ENCODE peak calls at places on chromosomes 6 and 20, in five cellular contexts. One of them, this sample, is unnamed.
A peak's percentile ranks its signal among the peaks of the same experiment; 100 is the strongest.

GRCh38 chr6:145904391-145904790 is 59.8 kb downstream of the SHPRH start:
- DNase-seq in HepG2: no peak
- DNase-seq in H1: no peak
- DNase-seq in SK-N-SH: no peak
- DNase-seq in K562: no peak
- DNase-seq in this sample: no peak

GRCh38 chr6:107612762-107613415 is 123.0 kb downstream of the SOBP start:
- DNase-seq in H1: no peak
- DNase-seq in K562: no peak
- DNase-seq in SK-N-SH: no peak
- DNase-seq in HepG2: no peak
- DNase-seq in this sample: no peak

GRCh38 chr20:39935921-39936320 is 753.1 kb downstream of the MAFB start:
- DNase-seq in HepG2: no peak
- DNase-seq in SK-N-SH: no peak
- DNase-seq in K562: no peak
- DNase-seq in H1: no peak
- DNase-seq in this sample: no peak

GRCh38 chr6:125913864-125914351 is 42.7 kb upstream of the HINT3 start:
- DNase-seq in HepG2: no peak
- DNase-seq in H1: no peak
- DNase-seq in K562: no peak
- DNase-seq in SK-N-SH: no peak
- DNase-seq in this sample: no peak

GRCh38 chr6:159646731-159647130 is 46.3 kb downstream of the SOD2 start:
- DNase-seq in K562: no peak
- DNase-seq in H1: no peak
- DNase-seq in SK-N-SH: no peak
- DNase-seq in HepG2: no peak
- DNase-seq in this sample: no peak

GRCh38 chr6:11805259-11806053 is 26.9 kb upstream of the ADTRP start:
- DNase-seq in HepG2: no peak
- DNase-seq in K562: peak; percentile 84
- DNase-seq in H1: peak; percentile 43
- DNase-seq in SK-N-SH: no peak
- DNase-seq in this sample: no peak

GRCh38 chr6:10411131-10411914 is 3.6 kb downstream of the TFAP2A start:
- DNase-seq in HepG2: no peak
- DNase-seq in K562: no peak
- DNase-seq in SK-N-SH: no peak
- DNase-seq in H1: no peak
- DNase-seq in this sample: no peak

GRCh38 chr6:165744515-165745228 is 81.6 kb upstream of the PDE10A start:
- DNase-seq in K562: no peak
- DNase-seq in SK-N-SH: no peak
- DNase-seq in H1: no peak
- DNase-seq in HepG2: no peak
- DNase-seq in this sample: no peak

GRCh38 chr20:62780204-62780603 is 16.1 kb upstream of the MRGBP start:
- DNase-seq in HepG2: no peak
- DNase-seq in H1: no peak
- DNase-seq in SK-N-SH: no peak
- DNase-seq in K562: no peak
- DNase-seq in this sample: no peak

GRCh38 chr20:10856237-10856636 is 182.4 kb upstream of the JAG1 start:
- DNase-seq in HepG2: peak; percentile 51
- DNase-seq in H1: no peak
- DNase-seq in SK-N-SH: no peak
- DNase-seq in K562: no peak
- DNase-seq in this sample: no peak

GRCh38 chr6:163520956-163521355 is 106.4 kb downstream of the QKI start:
- DNase-seq in HepG2: no peak
- DNase-seq in SK-N-SH: no peak
- DNase-seq in K562: no peak
- DNase-seq in H1: no peak
- DNase-seq in this sample: no peak

GRCh38 chr20:58086763-58087566 is 141.5 kb downstream of the ANKRD60 start:
- DNase-seq in H1: no peak
- DNase-seq in HepG2: peak; percentile 51
- DNase-seq in SK-N-SH: peak; percentile 76
- DNase-seq in K562: peak; percentile 54
- DNase-seq in this sample: no peak

GRCh38 chr20:42082611-42083010 is 464.4 kb upstream of the CHD6 start:
- DNase-seq in SK-N-SH: peak; percentile 81
- DNase-seq in H1: no peak
- DNase-seq in HepG2: no peak
- DNase-seq in K562: peak; percentile 15
- DNase-seq in this sample: no peak

GRCh38 chr6:82571431-82571830 is 207.8 kb downstream of the TPBG start:
- DNase-seq in HepG2: no peak
- DNase-seq in SK-N-SH: no peak
- DNase-seq in H1: no peak
- DNase-seq in K562: no peak
- DNase-seq in this sample: no peak

GRCh38 chr20:64146936-64147451 is 17.3 kb upstream of the MYT1 start:
- DNase-seq in H1: no peak
- DNase-seq in K562: no peak
- DNase-seq in HepG2: no peak
- DNase-seq in SK-N-SH: no peak
- DNase-seq in this sample: no peak

GRCh38 chr6:14146459-14147096 is 29.0 kb downstream of the CD83 start:
- DNase-seq in HepG2: no peak
- DNase-seq in K562: no peak
- DNase-seq in H1: no peak
- DNase-seq in SK-N-SH: no peak
- DNase-seq in this sample: no peak

GRCh38 chr6:71349976-71350615 is 61.5 kb downstream of the OGFRL1 start:
- DNase-seq in SK-N-SH: no peak
- DNase-seq in H1: no peak
- DNase-seq in HepG2: no peak
- DNase-seq in K562: no peak
- DNase-seq in this sample: no peak

GRCh38 chr20:6698056-6698455 is 69.4 kb upstream of the BMP2 start:
- DNase-seq in H1: peak; percentile 43
- DNase-seq in HepG2: peak; percentile 66
- DNase-seq in K562: no peak
- DNase-seq in SK-N-SH: no peak
- DNase-seq in this sample: no peak

GRCh38 chr6:43757966-43758616 is 11.9 kb upstream of the VEGFA start:
- DNase-seq in SK-N-SH: no peak
- DNase-seq in K562: no peak
- DNase-seq in HepG2: no peak
- DNase-seq in H1: no peak
- DNase-seq in this sample: no peak

GRCh38 chr6:35298625-35299140 is 1.1 kb downstream of the DEF6 start:
- DNase-seq in HepG2: no peak
- DNase-seq in SK-N-SH: no peak
- DNase-seq in K562: no peak
- DNase-seq in H1: no peak
- DNase-seq in this sample: peak; percentile 44

GRCh38 chr6:87436435-87436834 is 28.7 kb downstream of the CFAP206 start:
- DNase-seq in H1: peak; percentile 38
- DNase-seq in HepG2: peak; percentile 55
- DNase-seq in SK-N-SH: no peak
- DNase-seq in K562: peak; percentile 71
- DNase-seq in this sample: peak; percentile 51

DNA sequence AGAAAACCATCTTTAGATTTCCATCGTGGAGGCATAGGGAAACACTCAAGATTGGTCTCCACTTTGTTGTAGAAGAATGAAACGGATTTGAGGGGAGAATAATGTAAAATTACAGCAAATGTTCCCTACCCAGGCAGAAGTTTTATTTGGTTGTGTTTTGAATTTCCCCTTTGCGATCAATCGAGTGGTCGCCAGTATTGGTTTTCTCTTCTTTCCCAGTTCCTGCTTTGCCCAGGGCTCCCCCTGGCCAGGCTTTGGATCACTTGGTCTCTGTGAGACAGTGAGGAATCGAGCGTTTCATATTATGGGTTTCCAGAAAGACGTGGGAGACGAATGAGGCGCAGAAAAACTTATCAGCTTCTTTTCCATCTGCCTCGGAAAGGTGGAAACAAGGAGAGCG is 7.3 kb upstream of the TBX18 start:
- DNase-seq in H1: no peak
- DNase-seq in SK-N-SH: no peak
- DNase-seq in HepG2: no peak
- DNase-seq in K562: no peak
- DNase-seq in this sample: no peak
- H3K27me3 ChIP-seq in H1: peaks cover 99% of the 10 kb centered on the region
- H3K27me3 ChIP-seq in SK-N-SH: peaks cover 89% of the 10 kb centered on the region
- H3K27me3 ChIP-seq in HepG2: peaks cover 2% of the 10 kb centered on the region
- H3K27me3 ChIP-seq in K562: no peaks in the 10 kb centered on the region
- H3K27me3 ChIP-seq in this sample: peaks cover 79% of the 10 kb centered on the region

GRCh38 chr6:37111156-37111461 is 58.8 kb upstream of the PIM1 start:
- DNase-seq in SK-N-SH: no peak
- DNase-seq in K562: no peak
- DNase-seq in H1: no peak
- DNase-seq in HepG2: no peak
- DNase-seq in this sample: no peak

GRCh38 chr6:37106554-37106953 is 63.4 kb upstream of the PIM1 start:
- DNase-seq in H1: no peak
- DNase-seq in K562: no peak
- DNase-seq in HepG2: no peak
- DNase-seq in SK-N-SH: no peak
- DNase-seq in this sample: no peak

GRCh38 chr6:37106982-37107453 is 62.9 kb upstream of the PIM1 start:
- DNase-seq in SK-N-SH: no peak
- DNase-seq in K562: peak; percentile 32
- DNase-seq in HepG2: peak; percentile 88
- DNase-seq in H1: no peak
- DNase-seq in this sample: no peak

GRCh38 chr6:37110455-37111155 is 59.3 kb upstream of the PIM1 start:
- DNase-seq in SK-N-SH: peak; percentile 44
- DNase-seq in K562: no peak
- DNase-seq in H1: no peak
- DNase-seq in HepG2: peak; percentile 96
- DNase-seq in this sample: no peak

DNA sequence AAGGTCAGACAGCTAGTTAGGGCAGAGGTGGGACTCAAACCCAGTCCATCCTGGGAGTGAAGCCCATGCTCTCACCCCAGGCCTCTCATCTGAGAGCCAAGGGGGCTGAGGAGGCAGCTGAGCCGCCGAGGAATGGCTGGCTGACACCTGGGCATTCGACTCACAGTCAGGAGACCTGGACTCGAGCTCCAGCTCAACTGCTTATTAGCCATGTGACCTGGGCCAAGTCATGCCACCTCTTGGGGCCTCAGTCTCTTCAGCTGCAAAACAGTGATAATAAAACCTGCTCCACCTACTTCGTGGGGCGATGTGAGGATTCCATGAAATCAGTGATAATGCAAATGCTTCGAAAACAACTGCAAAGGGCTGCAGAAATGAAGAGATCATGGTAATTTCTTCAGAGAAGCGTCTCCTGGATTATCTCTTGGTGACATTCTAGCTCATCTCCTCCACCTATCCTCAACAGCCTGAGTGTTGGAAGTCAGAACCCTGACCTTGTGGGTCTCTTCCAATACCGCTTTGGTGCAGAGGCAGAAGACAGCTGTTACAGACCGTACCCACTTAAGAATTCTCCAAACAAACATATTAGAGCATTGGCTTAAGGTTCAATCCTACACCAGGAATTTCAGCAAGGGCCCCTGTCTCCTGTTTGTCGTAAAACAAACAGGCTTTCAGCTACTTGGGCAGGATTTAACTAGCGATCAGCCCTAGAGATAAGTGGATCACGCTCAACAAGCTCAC is 60.1 kb upstream of the PIM1 start:
- DNase-seq in H1: no peak
- DNase-seq in HepG2: peak; percentile 78
- DNase-seq in SK-N-SH: no peak
- DNase-seq in K562: peak; percentile 91
- DNase-seq in this sample: no peak
- TF ChIP-seq GABPA in H1: no peak
- TF ChIP-seq GABPA in HepG2: no peak
- TF ChIP-seq GABPA in SK-N-SH: no peak
- TF ChIP-seq GABPA in K562: no peak
- TF ChIP-seq GABPA in this sample: no peak

GRCh38 chr6:106005013-106005412 is 81.1 kb upstream of the PRDM1 start:
- DNase-seq in SK-N-SH: no peak
- DNase-seq in HepG2: no peak
- DNase-seq in H1: no peak
- DNase-seq in K562: no peak
- DNase-seq in this sample: no peak

GRCh38 chr6:106000935-106001334 is 85.2 kb upstream of the PRDM1 start:
- DNase-seq in HepG2: no peak
- DNase-seq in H1: no peak
- DNase-seq in SK-N-SH: no peak
- DNase-seq in K562: no peak
- DNase-seq in this sample: no peak

GRCh38 chr6:106005954-106006353 is 80.2 kb upstream of the PRDM1 start:
- DNase-seq in HepG2: no peak
- DNase-seq in K562: no peak
- DNase-seq in H1: no peak
- DNase-seq in SK-N-SH: no peak
- DNase-seq in this sample: no peak

DNA sequence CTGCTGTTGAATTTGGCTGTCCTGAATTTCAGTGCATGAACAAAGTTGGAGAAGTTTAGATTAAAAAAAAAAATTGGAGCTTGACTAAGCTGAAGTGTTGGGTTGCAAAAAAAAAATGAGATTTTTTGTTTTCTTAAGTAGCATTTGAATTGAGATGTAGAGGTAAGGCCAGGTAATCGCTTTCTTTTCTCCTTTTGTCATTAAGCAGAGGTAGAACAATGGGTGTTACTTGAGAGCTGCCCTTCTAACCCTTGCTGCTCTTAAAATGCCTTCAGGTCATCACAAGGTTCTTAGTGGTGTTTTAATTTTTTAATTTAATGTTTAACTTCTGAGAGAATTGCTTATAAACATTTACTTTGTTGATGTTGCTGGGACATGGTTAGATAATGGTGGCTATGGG is 84.1 kb upstream of the PRDM1 start:
- DNase-seq in K562: no peak
- DNase-seq in H1: no peak
- DNase-seq in SK-N-SH: no peak
- DNase-seq in HepG2: no peak
- DNase-seq in this sample: no peak
- H3K27me3 ChIP-seq in K562: no peaks in the 10 kb centered on the region
- H3K27me3 ChIP-seq in H1: peaks cover 12% of the 10 kb centered on the region
- H3K27me3 ChIP-seq in SK-N-SH: no peaks in the 10 kb centered on the region
- H3K27me3 ChIP-seq in HepG2: no peaks in the 10 kb centered on the region
- H3K27me3 ChIP-seq in this sample: no peaks in the 10 kb centered on the region

DNA sequence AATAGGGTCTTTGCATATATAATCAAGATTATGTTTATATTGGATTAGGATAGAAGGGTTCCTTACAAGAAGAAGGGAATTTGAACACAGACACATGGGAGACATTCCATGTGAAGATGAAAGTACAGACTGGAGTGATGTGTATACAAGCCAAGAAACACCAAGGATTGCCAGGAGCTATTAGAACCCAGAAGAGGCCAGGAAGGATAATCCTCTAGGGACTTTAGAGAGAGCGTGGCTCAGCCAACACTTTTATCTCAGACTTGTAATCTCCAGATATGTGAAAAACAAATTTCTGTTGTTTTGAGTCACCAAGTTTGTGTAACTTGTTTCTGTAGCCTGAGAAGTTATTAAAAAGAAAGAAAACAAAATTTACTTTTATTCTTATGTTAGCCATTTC is 1173.9 kb upstream of the CITED2 start:
- DNase-seq in HepG2: no peak
- DNase-seq in SK-N-SH: no peak
- DNase-seq in H1: no peak
- DNase-seq in K562: no peak
- DNase-seq in this sample: no peak
- TF ChIP-seq GABPA in HepG2: no peak
- TF ChIP-seq GABPA in SK-N-SH: no peak
- TF ChIP-seq GABPA in H1: no peak
- TF ChIP-seq GABPA in K562: no peak
- TF ChIP-seq GABPA in this sample: no peak